ENCODE peak calls at places on chromosomes 12 and 14, in six cellular contexts. F is tibial artery; Z is left ventricle myocardium inferior; N is GM23248; T is neural progenitor cell; Y is CD4-positive, alpha-beta memory T cell. G is an unnamed sample.

GRCh38 chr12:58496411-58496810 is 423.9 kb downstream of the LRIG3 start:
- DNase-seq in F (no peak), N (no peak), Y (no peak), T (no peak), Z (no peak), G (no peak)

GRCh38 chr12:6766651-6767300 is 613 bp downstream of the PTMS start:
- DNase-seq in T (peak; percentile 89), F (peak; percentile 77), Z (peak; percentile 85), N (peak; percentile 90), Y (peak; percentile 47), G (peak; percentile 89)

GRCh38 chr12:96824838-96825236 is 82.2 kb upstream of the NEDD1 start:
- DNase-seq in Z (no peak), T (no peak), F (no peak), N (no peak), Y (no peak), G (no peak)

GRCh38 chr12:104115587-104115975 is 22.4 kb downstream of the NFYB start:
- DNase-seq in N (peak; percentile 40), Y (no peak), Z (no peak), T (no peak), F (no peak), G (no peak)

GRCh38 chr12:121793501-121793835 is at the start of gene RHOF:
- DNase-seq in T (peak; percentile 80), F (no peak), N (peak; percentile 56), Z (peak; percentile 58), Y (no peak), G (no peak)

GRCh38 chr14:40417777-40418401 is 985.7 kb upstream of the FBXO33 start:
- DNase-seq in F (no peak), Y (no peak), N (peak; percentile 1), Z (no peak), T (peak; percentile 71), G (no peak)

GRCh38 chr12:29702972-29703371 is 80.8 kb downstream of the TMTC1 start:
- DNase-seq in F (no peak), Y (no peak), Z (no peak), T (no peak), N (no peak), G (no peak)

GRCh38 chr12:52144512-52145227 is 47.1 kb downstream of the KRT80 start:
- DNase-seq in N (no peak), Z (no peak), T (no peak), F (no peak), Y (no peak), G (no peak)

GRCh38 chr12:117742721-117743120 is 226.1 kb downstream of the KSR2 start:
- DNase-seq in Z (no peak), Y (no peak), N (no peak), T (no peak), F (no peak), G (no peak)

GRCh38 chr12:53626702-53627169 is 554 bp upstream of the ATF7 start:
- DNase-seq in N (no peak), Z (no peak), T (no peak), Y (no peak), F (no peak), G (no peak)

GRCh38 chr12:20364501-20364900 is 3.8 kb upstream of the PDE3A start:
- DNase-seq in N (no peak), T (no peak), F (no peak), Y (no peak), Z (no peak), G (no peak)

GRCh38 chr12:86226481-86226880 is 29.7 kb downstream of the MGAT4C start:
- DNase-seq in N (no peak), T (no peak), Z (no peak), Y (no peak), F (no peak), G (no peak)

GRCh38 chr12:94208433-94208921 is 60.1 kb downstream of the PLXNC1 start:
- DNase-seq in T (no peak), Y (no peak), N (no peak), Z (no peak), F (no peak), G (no peak)

GRCh38 chr12:105100207-105100985 is 7.1 kb upstream of the WASHC4 start:
- DNase-seq in Z (no peak), F (no peak), Y (no peak), N (peak; percentile 77), T (no peak), G (no peak)

GRCh38 chr12:81699572-81699971 is 59.6 kb downstream of the PPFIA2 start:
- DNase-seq in Z (no peak), Y (no peak), F (no peak), T (no peak), N (no peak), G (no peak)

GRCh38 chr14:37946819-37947218 is 260.9 kb upstream of the SSTR1 start:
- DNase-seq in F (no peak), Z (no peak), T (no peak), Y (no peak), N (no peak), G (no peak)

GRCh38 chr12:19575307-19576243 is 136.3 kb downstream of the AEBP2 start:
- DNase-seq in Y (no peak), Z (peak; percentile 53), F (peak; percentile 63), T (no peak), N (peak; percentile 69), G (no peak)

GRCh38 chr12:2769866-2770533 is 24.8 kb upstream of the FKBP4 start:
- DNase-seq in N (no peak), T (peak; percentile 39), F (no peak), Y (no peak), Z (no peak), G (no peak)

GRCh38 chr14:97415907-97416306 is 618.7 kb downstream of the VRK1 start:
- DNase-seq in T (no peak), Y (no peak), Z (no peak), F (no peak), N (no peak), G (no peak)

GRCh38 chr12:129357233-129357632 is 504.0 kb downstream of the GLT1D1 start:
- DNase-seq in Y (no peak), N (no peak), T (no peak), Z (no peak), F (no peak), G (no peak)

GRCh38 chr12:7853557-7853956 is 19.2 kb downstream of the SLC2A14 start:
- DNase-seq in Y (no peak), Z (no peak), N (no peak), F (no peak), T (no peak), G (no peak)

GRCh38 chr12:64064706-64065105 is 157.4 kb downstream of the KICS2 start:
- DNase-seq in Y (no peak), T (no peak), N (no peak), Z (no peak), F (no peak), G (no peak)

DNA sequence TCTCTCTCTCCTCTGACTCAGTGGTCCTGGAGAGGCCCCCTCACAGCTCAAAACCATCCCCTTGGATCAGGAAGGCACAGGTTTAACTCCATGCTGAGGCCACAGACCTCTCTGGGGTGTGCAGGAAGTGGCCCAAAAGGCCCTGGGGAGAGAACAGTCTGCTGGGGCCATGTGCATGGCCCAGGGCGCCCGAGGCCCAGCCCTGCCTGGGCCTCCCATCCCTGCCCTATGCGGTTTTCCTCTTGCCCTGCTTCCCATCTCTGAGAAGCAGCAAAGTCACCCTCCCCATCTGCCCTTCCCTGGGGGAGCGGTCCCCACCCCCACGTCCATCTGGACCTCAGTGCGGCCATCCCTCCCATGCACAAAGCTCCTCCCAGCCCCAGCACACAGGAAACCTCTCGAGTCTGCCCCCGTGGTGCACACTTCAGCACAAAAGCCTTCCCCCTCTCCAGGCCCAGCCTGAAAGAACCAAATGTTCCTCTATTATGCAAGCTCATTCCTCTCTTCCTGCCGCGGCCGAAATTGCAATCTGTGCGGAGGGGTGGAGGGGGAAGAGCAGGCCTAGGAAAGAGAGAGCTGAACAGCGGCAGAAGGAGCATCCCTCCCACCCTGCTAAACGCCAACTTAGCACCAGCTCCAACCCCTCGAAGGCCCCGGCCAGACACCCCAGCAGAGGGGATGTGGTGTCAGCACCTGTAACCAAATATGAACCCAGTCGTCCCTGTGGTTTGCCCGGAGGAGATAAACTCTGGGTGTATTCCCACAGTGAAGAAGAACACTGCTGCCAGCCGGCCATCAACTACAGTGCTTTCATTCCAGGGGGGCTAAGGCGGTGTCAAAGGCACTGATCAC is 108.5 kb downstream of the SCARB1 start:
- DNase-seq in N (peak; percentile 84), Y (no peak), T (peak; percentile 71), Z (peak; percentile 89), F (peak; percentile 92), G (peak; percentile 92)
- H3K4me1 ChIP-seq in N (peaks cover 24% of the 10 kb centered on the region), Y (no peaks in the 10 kb centered on the region), T (peaks cover 11% of the 10 kb centered on the region), Z (peaks cover 63% of the 10 kb centered on the region), F (peaks cover 42% of the 10 kb centered on the region), G (peaks cover 32% of the 10 kb centered on the region)

DNA sequence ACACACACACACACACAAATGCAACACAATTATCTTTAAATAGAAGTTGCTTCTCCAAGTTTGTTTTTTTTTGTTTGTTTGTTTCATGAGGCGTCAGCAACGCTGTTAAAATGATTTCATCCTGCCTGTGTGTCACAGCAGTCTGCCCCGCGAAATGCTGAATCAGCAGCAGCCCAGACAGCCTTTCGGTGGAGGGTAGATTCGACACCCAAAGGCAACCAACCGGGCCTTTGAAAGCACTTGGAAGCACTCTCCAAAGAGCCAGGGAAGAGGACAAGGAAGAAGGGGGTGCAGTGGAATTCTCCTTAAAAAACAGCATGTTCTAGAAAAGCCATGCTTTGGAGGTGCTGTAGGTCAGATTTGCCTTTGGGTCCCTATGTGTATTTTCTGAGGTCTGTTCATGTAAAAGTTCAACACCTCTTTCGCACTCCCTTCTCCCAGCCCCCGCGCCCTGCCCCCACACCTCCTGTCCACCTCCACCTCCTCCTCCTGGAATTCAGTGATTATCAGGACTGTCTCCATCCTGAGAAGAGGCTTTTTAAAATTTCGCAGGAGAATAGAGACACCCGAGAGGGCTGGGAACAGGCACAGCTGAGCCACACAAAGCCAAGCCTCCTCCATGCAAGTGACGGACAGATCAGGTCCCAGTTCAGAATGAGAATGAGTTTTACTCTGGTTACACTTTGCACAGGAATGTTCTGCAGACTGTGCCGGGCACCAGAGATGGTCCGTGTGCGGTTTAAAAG is 177.8 kb downstream of the ETV6 start:
- DNase-seq in Z (no peak), Y (no peak), N (peak; percentile 54), F (no peak), T (peak; percentile 72), G (no peak)
- H3K4me1 ChIP-seq in Z (peaks cover 81% of the 10 kb centered on the region), Y (peaks cover 32% of the 10 kb centered on the region), N (peaks cover 14% of the 10 kb centered on the region), F (peaks cover 70% of the 10 kb centered on the region), T (peaks cover 79% of the 10 kb centered on the region), G (peaks cover 13% of the 10 kb centered on the region)

DNA sequence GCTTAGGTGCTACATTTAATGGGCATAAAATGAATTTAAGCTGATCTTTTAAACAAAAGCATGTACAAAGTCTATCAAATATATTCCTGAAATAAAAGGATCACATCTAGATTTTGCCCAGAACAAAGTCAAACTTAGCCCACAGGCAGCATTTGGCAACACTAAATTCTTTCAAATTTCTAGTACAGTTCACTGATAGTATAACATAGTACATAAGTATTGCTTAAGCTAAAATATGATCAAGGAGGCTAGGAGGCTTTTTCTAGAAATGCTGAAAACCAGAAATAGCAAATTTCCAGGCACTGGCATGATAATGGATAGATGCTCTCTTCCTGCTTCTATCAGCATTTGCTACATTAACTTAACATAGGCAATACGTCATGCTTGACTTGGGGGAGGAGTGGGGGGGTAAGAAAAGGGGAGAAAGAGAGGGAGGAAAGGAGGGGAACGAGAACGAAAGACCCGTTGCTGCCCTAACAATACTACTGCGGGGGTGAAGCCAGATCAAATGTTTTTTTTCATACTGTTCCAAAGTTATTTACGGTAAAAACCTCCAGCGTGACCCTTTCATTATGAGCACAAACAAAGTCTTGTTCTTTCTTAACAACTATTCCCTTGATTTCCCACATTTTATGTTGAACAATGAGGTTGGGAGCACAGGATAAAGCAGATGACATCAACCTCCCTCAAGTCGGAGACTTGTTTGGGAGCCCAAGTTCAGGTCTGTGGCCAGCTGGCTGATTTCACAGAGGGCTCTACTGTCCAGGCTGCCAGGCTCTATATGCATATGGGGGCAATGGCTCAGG is 10.6 kb downstream of the TMED10 start:
- DNase-seq in F (no peak), Y (no peak), Z (no peak), T (no peak), N (no peak), G (no peak)
- H3K4me1 ChIP-seq in F (peaks cover 15% of the 10 kb centered on the region), Y (peaks cover 68% of the 10 kb centered on the region), Z (peaks cover 90% of the 10 kb centered on the region), T (no peaks in the 10 kb centered on the region), N (peaks cover 4% of the 10 kb centered on the region), G (peaks cover 53% of the 10 kb centered on the region)

GRCh38 chr14:102318781-102319276 is 717 bp upstream of the ZNF839 start:
- DNase-seq in F (no peak), N (no peak), Z (no peak), Y (no peak), T (no peak), G (no peak)
- H3K4me1 ChIP-seq in F (peaks cover 25% of the 10 kb centered on the region), N (peaks cover 32% of the 10 kb centered on the region), Z (peaks cover 68% of the 10 kb centered on the region), Y (peaks cover 54% of the 10 kb centered on the region), T (peaks cover 23% of the 10 kb centered on the region), G (peaks cover 34% of the 10 kb centered on the region)

G was measured in psoas muscle.